ENCODE peak calls at places on chromosomes 12 and 14, in five cellular contexts. One of them, this sample, is unnamed.

GRCh38 chr14:74217672-74218448 is 21.4 kb upstream of the VSX2 start:
- DNase-seq in HepG2: peak
- DNase-seq in K562: peak
- DNase-seq in H1: peak
- DNase-seq in A549: peak
- DNase-seq in this sample: peak

GRCh38 chr12:66863276-66863675 is 184.4 kb upstream of the GRIP1 start:
- DNase-seq in K562: no peak
- DNase-seq in H1: no peak
- DNase-seq in A549: no peak
- DNase-seq in HepG2: no peak
- DNase-seq in this sample: no peak

GRCh38 chr12:10771132-10771733 is 31.2 kb downstream of the TAS2R7 start:
- DNase-seq in A549: peak
- DNase-seq in HepG2: peak
- DNase-seq in H1: no peak
- DNase-seq in K562: peak
- DNase-seq in this sample: peak

GRCh38 chr12:93090768-93091172 is 161.7 kb upstream of the EEA1 start:
- DNase-seq in K562: no peak
- DNase-seq in A549: peak
- DNase-seq in H1: no peak
- DNase-seq in HepG2: no peak
- DNase-seq in this sample: peak

GRCh38 chr14:99361596-99362220 is 89.7 kb upstream of the BCL11B start:
- DNase-seq in A549: no peak
- DNase-seq in H1: no peak
- DNase-seq in K562: no peak
- DNase-seq in HepG2: no peak
- DNase-seq in this sample: no peak

GRCh38 chr14:74417201-74417600 is 8.8 kb downstream of the SYNDIG1L start:
- DNase-seq in K562: no peak
- DNase-seq in H1: no peak
- DNase-seq in A549: no peak
- DNase-seq in HepG2: no peak
- DNase-seq in this sample: no peak

GRCh38 chr12:105588126-105588525 is 257.6 kb downstream of the C12orf75 start:
- DNase-seq in A549: no peak
- DNase-seq in K562: no peak
- DNase-seq in H1: no peak
- DNase-seq in HepG2: no peak
- DNase-seq in this sample: no peak

GRCh38 chr12:128644664-128645296 is 179.0 kb downstream of the SLC15A4 start:
- DNase-seq in A549: peak
- DNase-seq in HepG2: peak
- DNase-seq in H1: peak
- DNase-seq in K562: peak
- DNase-seq in this sample: no peak

GRCh38 chr12:122571821-122572220 is 44.8 kb downstream of the KNTC1 start:
- DNase-seq in K562: no peak
- DNase-seq in A549: no peak
- DNase-seq in HepG2: no peak
- DNase-seq in H1: no peak
- DNase-seq in this sample: no peak

GRCh38 chr12:80892597-80893445 is 44.9 kb downstream of the LIN7A start:
- DNase-seq in H1: no peak
- DNase-seq in K562: no peak
- DNase-seq in A549: no peak
- DNase-seq in HepG2: no peak
- DNase-seq in this sample: no peak

GRCh38 chr12:3436496-3437060 is 54.4 kb upstream of the PRMT8 start:
- DNase-seq in K562: no peak
- DNase-seq in HepG2: no peak
- DNase-seq in H1: no peak
- DNase-seq in A549: no peak
- DNase-seq in this sample: no peak

GRCh38 chr12:54330442-54330841 is 5.5 kb downstream of the COPZ1 start:
- DNase-seq in H1: no peak
- DNase-seq in HepG2: no peak
- DNase-seq in K562: no peak
- DNase-seq in A549: no peak
- DNase-seq in this sample: no peak

GRCh38 chr12:121837680-121838079 is 21.0 kb downstream of the HPD start:
- DNase-seq in H1: no peak
- DNase-seq in A549: no peak
- DNase-seq in HepG2: no peak
- DNase-seq in K562: no peak
- DNase-seq in this sample: no peak

GRCh38 chr12:62256408-62257079 is 3.7 kb upstream of the USP15 start:
- DNase-seq in HepG2: no peak
- DNase-seq in K562: peak
- DNase-seq in H1: no peak
- DNase-seq in A549: no peak
- DNase-seq in this sample: peak

GRCh38 chr12:96308881-96309280 is 91.4 kb downstream of the CDK17 start:
- DNase-seq in K562: no peak
- DNase-seq in HepG2: no peak
- DNase-seq in A549: no peak
- DNase-seq in H1: no peak
- DNase-seq in this sample: no peak

GRCh38 chr14:89444044-89444443 is 27.0 kb upstream of the FOXN3 start:
- DNase-seq in K562: no peak
- DNase-seq in A549: no peak
- DNase-seq in HepG2: no peak
- DNase-seq in H1: no peak
- DNase-seq in this sample: peak

GRCh38 chr14:31990183-31990862 is 86.8 kb upstream of the ARHGAP5 start:
- DNase-seq in H1: no peak
- DNase-seq in HepG2: no peak
- DNase-seq in A549: no peak
- DNase-seq in K562: no peak
- DNase-seq in this sample: no peak

GRCh38 chr12:2179953-2180736 is 127.4 kb downstream of the CACNA1C start:
- DNase-seq in K562: no peak
- DNase-seq in HepG2: no peak
- DNase-seq in A549: peak
- DNase-seq in H1: no peak
- DNase-seq in this sample: no peak

GRCh38 chr12:117360222-117360550 is 1.2 kb downstream of the NOS1 start:
- DNase-seq in H1: no peak
- DNase-seq in K562: no peak
- DNase-seq in HepG2: no peak
- DNase-seq in A549: no peak
- DNase-seq in this sample: no peak
- H3K4me3 ChIP-seq in H1: peak
- H3K4me3 ChIP-seq in K562: no peak
- H3K4me3 ChIP-seq in HepG2: no peak
- H3K4me3 ChIP-seq in A549: peak
- H3K4me3 ChIP-seq in this sample: no peak

DNA sequence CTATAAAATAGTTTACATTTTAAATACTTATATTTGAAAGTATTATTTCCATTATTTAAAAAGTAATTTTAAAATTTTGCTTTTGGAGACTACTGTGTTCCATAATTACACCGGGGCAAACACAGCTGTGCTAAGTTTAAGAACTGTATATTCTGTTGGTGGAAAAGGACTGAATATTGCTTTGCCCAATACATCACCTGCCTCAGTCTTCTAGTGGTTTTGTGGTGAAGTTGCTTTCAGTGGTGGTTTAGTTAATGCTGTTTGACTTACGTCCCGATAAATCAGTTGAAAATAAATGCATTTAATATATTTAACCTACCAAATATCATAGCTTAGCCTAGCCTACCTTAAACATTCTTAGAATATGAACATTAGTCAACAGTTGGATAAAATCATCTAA is 23.4 kb downstream of the FBXO34 start:
- DNase-seq in K562: no peak
- DNase-seq in H1: no peak
- DNase-seq in A549: no peak
- DNase-seq in HepG2: no peak
- DNase-seq in this sample: no peak
- TF ChIP-seq JUN in K562: no peak
- TF ChIP-seq JUN in H1: no peak
- TF ChIP-seq JUN in A549: no peak
- TF ChIP-seq JUN in HepG2: no peak
- TF ChIP-seq JUN in this sample: no peak

GRCh38 chr12:48000878-48001321 is 3.4 kb downstream of the COL2A1 start:
- DNase-seq in H1: no peak
- DNase-seq in K562: peak
- DNase-seq in A549: peak
- DNase-seq in HepG2: no peak
- DNase-seq in this sample: peak
- H3K4me3 ChIP-seq in H1: peak
- H3K4me3 ChIP-seq in K562: no peak
- H3K4me3 ChIP-seq in A549: peak
- H3K4me3 ChIP-seq in HepG2: no peak
- H3K4me3 ChIP-seq in this sample: peak

DNA sequence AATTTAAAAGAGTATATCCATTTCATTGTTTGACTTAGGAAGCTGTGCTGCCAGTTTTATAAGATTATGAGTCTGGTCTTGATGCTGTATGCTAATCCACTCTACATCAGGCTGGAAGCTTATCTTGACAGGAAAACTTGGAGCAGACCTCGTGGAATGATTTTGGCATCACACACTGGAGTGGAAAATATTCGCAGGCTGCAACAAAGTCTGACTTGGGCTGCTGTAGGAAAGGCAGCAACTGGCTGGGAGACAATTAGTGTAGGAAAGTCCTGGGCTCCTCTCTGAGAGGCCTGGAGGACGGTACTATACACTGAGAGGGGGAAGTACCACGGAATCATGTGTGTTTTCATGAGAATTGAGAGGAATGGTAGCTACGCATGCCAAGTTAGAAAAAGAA is 383.6 kb downstream of the ETNK1 start:
- DNase-seq in A549: no peak
- DNase-seq in K562: no peak
- DNase-seq in HepG2: no peak
- DNase-seq in H1: no peak
- DNase-seq in this sample: peak
- TF ChIP-seq JUN in A549: no peak
- TF ChIP-seq JUN in K562: no peak
- TF ChIP-seq JUN in HepG2: no peak
- TF ChIP-seq JUN in H1: no peak
- TF ChIP-seq JUN in this sample: no peak

This sample was measured in endothelial cell of umbilical vein.